ENCODE peak calls at places on chromosomes 6 and 20, in seven cellular contexts. L is mesenchymal stem cell, O is H9, E is IMR-90, A is H1, K is neuronal stem cell, Y is trophoblast cell. P is an unnamed sample.

GRCh38 chr20:1652104-1652503 is 5.5 kb downstream of the SIRPG start:
- DNase-seq in L (no peak), O (no peak), E (no peak), A (no peak), K (no peak), Y (no peak), P (no peak)

GRCh38 chr6:100761841-100762240 is 119.3 kb downstream of the ASCC3 start:
- DNase-seq in L (no peak), O (no peak), E (peak), A (no peak), K (no peak), Y (no peak), P (no peak)

GRCh38 chr6:90131614-90132423 is 164.8 kb downstream of the BACH2 start:
- DNase-seq in L (peak), O (no peak), E (peak), A (no peak), K (no peak), Y (peak), P (no peak)

GRCh38 chr6:41655706-41656668 is 17.7 kb downstream of the MDFI start:
- DNase-seq in L (peak), O (no peak), E (peak), A (no peak), K (no peak), Y (peak), P (peak)

GRCh38 chr20:1820137-1821074 is 74.8 kb upstream of the SIRPA start:
- DNase-seq in L (peak), O (no peak), E (peak), A (no peak), K (no peak), Y (peak), P (no peak)

GRCh38 chr6:91782789-91783188 is 1195.9 kb upstream of the MAP3K7 start:
- DNase-seq in L (peak), O (no peak), E (no peak), A (no peak), K (no peak), Y (no peak), P (no peak)

GRCh38 chr20:57629976-57630525 is 9.8 kb upstream of the ZBP1 start:
- DNase-seq in L (no peak), O (no peak), E (no peak), A (no peak), K (no peak), Y (no peak), P (no peak)

GRCh38 chr20:44309763-44310663 is 989 bp downstream of the FITM2 start:
- DNase-seq in L (peak), O (no peak), E (peak), A (no peak), K (no peak), Y (peak), P (peak)

GRCh38 chr20:35264755-35265154 is 13.2 kb downstream of the MMP24OS start:
- DNase-seq in L (no peak), O (peak), E (peak), A (no peak), K (no peak), Y (peak), P (peak)

GRCh38 chr6:100664274-100665040 is 199.7 kb upstream of the SIM1 start:
- DNase-seq in L (peak), O (no peak), E (peak), A (no peak), K (peak), Y (peak), P (peak)

GRCh38 chr6:37110455-37111155 is 59.3 kb upstream of the PIM1 start:
- DNase-seq in L (no peak), O (no peak), E (no peak), A (no peak), K (no peak), Y (peak), P (no peak)

GRCh38 chr6:163836916-163837660 is 422.6 kb downstream of the QKI start:
- DNase-seq in L (no peak), O (no peak), E (no peak), A (no peak), K (no peak), Y (no peak), P (no peak)

GRCh38 chr20:10602141-10602660 is 71.6 kb downstream of the JAG1 start:
- DNase-seq in L (peak), O (no peak), E (no peak), A (no peak), K (no peak), Y (no peak), P (no peak)

GRCh38 chr6:112085666-112086065 is 1.6 kb downstream of the TUBE1 start:
- DNase-seq in L (no peak), O (no peak), E (no peak), A (no peak), K (no peak), Y (no peak), P (no peak)

GRCh38 chr6:139882977-139883728 is 508.7 kb upstream of the CITED2 start:
- DNase-seq in L (peak), O (no peak), E (peak), A (no peak), K (no peak), Y (no peak), P (peak)

GRCh38 chr20:20079102-20079784 is 26.9 kb downstream of the CFAP61 start:
- DNase-seq in L (no peak), O (no peak), E (no peak), A (no peak), K (no peak), Y (no peak), P (no peak)

GRCh38 chr6:141464490-141464889 is 668.2 kb upstream of the GJE1 start:
- DNase-seq in L (peak), O (no peak), E (peak), A (no peak), K (no peak), Y (peak), P (peak)

GRCh38 chr6:167956983-167957492 is 40.4 kb upstream of the KIF25 start:
- DNase-seq in L (peak), O (no peak), E (peak), A (no peak), K (no peak), Y (peak), P (no peak)

GRCh38 chr6:62891065-62891647 is 320.1 kb upstream of the FKBP1C start:
- DNase-seq in L (peak), O (no peak), E (no peak), A (no peak), K (peak), Y (peak), P (peak)

GRCh38 chr20:846894-847278 is 13.4 kb downstream of the FAM110A start:
- DNase-seq in L (no peak), O (no peak), E (no peak), A (no peak), K (no peak), Y (no peak), P (no peak)

GRCh38 chr6:166397849-166398248 is 15.1 kb upstream of the MPC1 start:
- DNase-seq in L (no peak), O (peak), E (no peak), A (no peak), K (no peak), Y (no peak), P (no peak)

GRCh38 chr6:63259153-63259552 is 47.9 kb downstream of the FKBP1C start:
- DNase-seq in L (no peak), O (no peak), E (no peak), A (no peak), K (no peak), Y (no peak), P (no peak)

GRCh38 chr20:9143926-9144325 is 75.0 kb downstream of the PLCB4 start:
- DNase-seq in L (no peak), O (no peak), E (no peak), A (no peak), K (no peak), Y (no peak), P (no peak)

GRCh38 chr6:43434001-43434400 is 6.7 kb downstream of the ABCC10 start:
- DNase-seq in L (no peak), O (no peak), E (no peak), A (no peak), K (no peak), Y (no peak), P (no peak)
- H2AK5ac ChIP-seq in L (no peak), O (no peak), E (no peak), A (no peak), K (no peak), Y (no peak), P (no peak)

DNA sequence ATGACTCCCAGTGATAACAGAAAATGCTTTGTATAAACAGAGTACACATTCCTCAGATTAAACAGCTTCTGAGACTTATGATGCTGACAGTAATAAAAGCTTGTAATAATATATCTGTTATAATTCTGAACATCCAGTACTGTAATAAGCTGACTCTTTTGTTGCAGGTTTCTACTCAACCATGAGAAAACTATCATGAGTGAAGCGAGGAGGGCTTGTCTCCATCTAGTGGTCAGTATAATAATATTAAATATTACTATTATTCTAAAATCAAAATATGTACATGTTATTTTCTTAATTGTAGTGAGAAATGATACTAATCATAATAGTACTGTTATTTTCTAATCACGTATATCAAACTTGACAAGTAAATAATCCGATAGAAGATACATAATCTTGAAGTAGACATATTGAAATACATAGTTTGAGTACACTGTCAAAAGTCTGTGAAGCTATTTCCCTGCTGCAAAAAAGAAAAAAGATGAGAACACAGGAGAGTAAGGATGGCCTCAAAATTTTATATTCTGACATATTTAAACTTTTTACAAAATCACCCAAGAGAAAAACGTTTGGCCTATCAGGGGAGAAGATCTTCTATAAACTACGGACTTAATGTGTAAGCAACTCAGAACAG is 183.1 kb downstream of the MOXD1 start:
- DNase-seq in L (peak), O (no peak), E (peak), A (no peak), K (no peak), Y (peak), P (no peak)
- H2AK5ac ChIP-seq in L (no peak), O (no peak), E (no peak), A (no peak), K (no peak), Y (no peak), P (no peak)

DNA sequence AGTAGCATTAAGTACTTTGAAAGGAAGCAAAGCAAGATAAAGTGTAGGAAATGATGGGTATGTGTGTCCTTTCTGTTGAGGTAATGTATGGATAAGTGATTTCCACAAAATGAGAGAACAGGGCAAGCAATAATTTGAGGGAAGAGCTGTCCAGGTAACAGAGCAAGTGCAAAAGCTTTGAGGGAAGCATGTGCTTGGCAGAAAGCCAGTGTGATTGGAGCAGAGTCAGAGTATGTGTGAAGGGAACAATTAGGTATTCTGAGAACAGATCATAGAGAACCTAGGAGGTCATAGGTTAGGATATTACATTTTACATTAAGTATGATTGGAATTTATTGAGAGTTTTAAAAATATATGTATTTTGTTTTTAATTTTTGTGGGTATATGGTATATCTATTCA is 30.2 kb upstream of the MAN1A1 start:
- DNase-seq in L (no peak), O (no peak), E (no peak), A (no peak), K (no peak), Y (no peak), P (no peak)
- H2AK5ac ChIP-seq in L (no peak), O (no peak), E (no peak), A (no peak), K (no peak), Y (no peak), P (no peak)

DNA sequence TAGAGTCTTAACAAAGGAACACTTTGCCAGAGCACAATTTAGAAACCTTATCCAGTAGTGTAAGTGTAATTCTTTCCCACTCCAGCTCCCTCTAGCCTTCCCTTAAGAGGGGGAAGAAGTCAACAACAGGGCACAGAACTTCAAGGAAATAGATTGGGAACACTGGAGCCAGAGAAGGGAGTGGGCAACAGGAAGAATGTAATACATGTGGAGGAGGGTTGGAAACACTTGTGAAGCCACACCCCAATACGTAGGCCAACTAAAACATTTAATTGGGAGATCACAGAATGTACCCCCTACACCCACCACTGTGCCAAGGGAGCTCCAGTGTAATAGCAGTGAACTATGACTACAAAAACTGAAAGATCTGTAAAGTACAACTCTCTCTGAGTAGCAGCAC is 735.7 kb upstream of the HS3ST5 start:
- DNase-seq in L (no peak), O (no peak), E (no peak), A (no peak), K (no peak), Y (no peak), P (no peak)
- H2AK5ac ChIP-seq in L (no peak), O (no peak), E (no peak), A (no peak), K (no peak), Y (no peak), P (no peak)